ENCODE peak calls at places on chromosome 5, in six cellular contexts. R, J, S, U, V and I are unnamed samples. For H3K4me1, the result is how much of the 10 kb centered on the place peaks cover.

GRCh38 chr5:390571-391491 is 52.1 kb upstream of the EXOC3 start:
- DNase-seq in R (no peak), J (no peak), S (no peak), U (no peak), V (no peak), I (no peak)

GRCh38 chr5:108061941-108062340 is 320.0 kb downstream of the FBXL17 start:
- DNase-seq in R (no peak), J (no peak), S (no peak), U (peak), V (no peak), I (no peak)

GRCh38 chr5:673140-673836 is 19.9 kb downstream of the TPPP start:
- DNase-seq in R (no peak), J (peak), S (no peak), U (no peak), V (no peak), I (no peak)

GRCh38 chr5:8436919-8437318 is 568.0 kb downstream of the MTRR start:
- DNase-seq in R (no peak), J (no peak), S (no peak), U (no peak), V (no peak), I (no peak)

GRCh38 chr5:1204693-1205242 is 3.4 kb downstream of the SLC6A19 start:
- DNase-seq in R (no peak), J (peak), S (no peak), U (peak), V (peak), I (no peak)

GRCh38 chr5:76252437-76252836 is 150.6 kb upstream of the IQGAP2 start:
- DNase-seq in R (no peak), J (no peak), S (no peak), U (no peak), V (no peak), I (no peak)

GRCh38 chr5:40165106-40165788 is 514.5 kb upstream of the PTGER4 start:
- DNase-seq in R (no peak), J (no peak), S (no peak), U (no peak), V (no peak), I (no peak)

GRCh38 chr5:80865547-80865946 is 94.6 kb upstream of the RASGRF2 start:
- DNase-seq in R (no peak), J (no peak), S (no peak), U (peak), V (no peak), I (no peak)

GRCh38 chr5:172713113-172713808 is 57.7 kb downstream of the DUSP1 start:
- DNase-seq in R (no peak), J (peak), S (peak), U (no peak), V (peak), I (peak)

GRCh38 chr5:59125961-59126360 is 543.1 kb downstream of the RAB3C start:
- DNase-seq in R (no peak), J (no peak), S (no peak), U (no peak), V (no peak), I (no peak)

GRCh38 chr5:88676637-88677481 is 206.1 kb downstream of the MEF2C start:
- DNase-seq in R (no peak), J (no peak), S (no peak), U (no peak), V (no peak), I (no peak)
- H3K4me3 ChIP-seq in R (no peak), J (no peak), S (no peak), U (no peak), V (no peak), I (no peak)

GRCh38 chr5:38846379-38846967 is 661 bp downstream of the OSMR start:
- DNase-seq in R (no peak), J (no peak), S (no peak), U (peak), V (no peak), I (no peak)

GRCh38 chr5:38843665-38844064 is 2.1 kb upstream of the OSMR start:
- DNase-seq in R (no peak), J (no peak), S (no peak), U (no peak), V (no peak), I (no peak)

GRCh38 chr5:38845555-38846378 is at the start of gene OSMR:
- DNase-seq in R (peak), J (peak), S (peak), U (peak), V (peak), I (peak)

GRCh38 chr5:38848637-38849036 is 2.8 kb downstream of the OSMR start:
- DNase-seq in R (no peak), J (no peak), S (no peak), U (no peak), V (no peak), I (no peak)

GRCh38 chr5:38847549-38848341 is 1.9 kb downstream of the OSMR start:
- DNase-seq in R (no peak), J (no peak), S (no peak), U (peak), V (no peak), I (no peak)
- H3K4me1 ChIP-seq in R (under half), J (under half), S (under half), U (under half), V (under half), I (under half)

DNA sequence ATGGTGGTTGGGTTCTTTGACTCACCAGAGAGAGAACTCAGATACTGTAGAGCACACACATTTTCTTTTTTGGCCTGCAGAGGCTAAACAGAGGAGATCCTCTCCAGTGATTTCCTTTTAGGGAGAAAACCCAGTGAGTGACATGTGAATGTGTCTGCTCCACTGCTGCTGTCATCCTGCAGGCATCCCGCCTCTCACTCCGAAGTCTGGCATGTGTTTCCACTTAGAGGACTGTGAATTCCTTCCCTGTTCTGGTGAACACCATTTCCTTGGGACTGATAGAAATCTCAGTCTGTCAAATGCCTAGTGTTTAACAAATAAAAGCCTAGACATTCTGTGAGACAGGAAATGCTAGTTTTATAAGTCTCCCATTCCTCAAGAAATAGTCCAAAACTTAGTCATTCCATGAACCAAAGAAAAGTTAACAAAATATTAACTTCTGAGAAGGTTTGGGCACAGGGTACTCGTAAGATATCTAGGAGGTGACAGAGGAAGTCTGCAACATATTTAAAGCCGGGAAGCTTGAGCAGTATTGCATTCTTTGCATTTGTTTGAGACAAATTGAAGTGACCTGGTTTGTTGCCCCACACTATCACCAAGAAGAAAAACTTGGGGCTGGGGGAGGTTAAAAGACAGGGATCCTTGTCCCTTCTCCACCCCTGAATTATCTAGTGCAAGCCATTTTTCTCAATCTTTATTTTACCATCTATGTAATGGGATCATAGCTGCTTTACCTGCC is 74.9 kb upstream of the NIPAL4 start:
- DNase-seq in R (no peak), J (peak), S (no peak), U (peak), V (no peak), I (peak)
- H3K4me3 ChIP-seq in R (no peak), J (no peak), S (no peak), U (no peak), V (no peak), I (no peak)

DNA sequence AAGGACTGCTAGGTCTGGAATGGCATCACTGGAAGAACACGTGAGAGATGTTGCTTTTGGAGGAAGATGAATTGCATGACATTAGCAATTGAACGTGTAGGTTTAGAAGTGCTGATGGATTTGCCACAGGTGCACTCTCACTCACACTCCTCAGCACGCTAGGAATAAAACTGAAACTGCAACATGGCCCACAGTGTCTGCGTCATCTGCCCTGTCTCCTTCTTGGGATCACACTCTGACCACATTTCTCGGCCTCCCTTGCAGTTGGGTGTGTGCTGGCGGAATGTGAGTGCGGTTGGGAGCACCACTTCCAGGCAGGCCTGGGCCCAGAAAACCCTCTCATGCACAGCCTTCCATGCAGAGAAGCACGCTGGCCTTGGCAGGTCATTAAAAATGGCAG is 152.8 kb upstream of the LHFPL2 start:
- DNase-seq in R (no peak), J (no peak), S (no peak), U (no peak), V (no peak), I (no peak)
- H3K4me1 ChIP-seq in R (under half), J (half or more), S (under half), U (under half), V (under half), I (under half)